ENCODE peak calls at places on chromosomes 5 and 9, in seven cellular contexts. One of them, this sample, is unnamed. For H3K27me3, the result is how much of the 10 kb centered on the place peaks cover.

GRCh38 chr5:136957428-136957827 is 541.7 kb downstream of the SPOCK1 start:
- DNase-seq in MM.1S: no peak
- DNase-seq in mesendoderm: no peak
- DNase-seq in heart left ventricle: no peak
- DNase-seq in upper lobe of right lung: no peak
- DNase-seq in aorta: no peak
- DNase-seq in heart right ventricle: no peak
- DNase-seq in this sample: no peak

GRCh38 chr5:82387041-82387818 is 109.1 kb upstream of the RPS23 start:
- DNase-seq in mesendoderm: peak
- DNase-seq in heart left ventricle: no peak
- DNase-seq in heart right ventricle: no peak
- DNase-seq in upper lobe of right lung: no peak
- DNase-seq in MM.1S: no peak
- DNase-seq in aorta: no peak
- DNase-seq in this sample: no peak

GRCh38 chr5:142979636-142980035 is 209.5 kb downstream of the ARHGAP26 start:
- DNase-seq in MM.1S: no peak
- DNase-seq in upper lobe of right lung: no peak
- DNase-seq in heart right ventricle: no peak
- DNase-seq in aorta: no peak
- DNase-seq in heart left ventricle: no peak
- DNase-seq in mesendoderm: peak
- DNase-seq in this sample: no peak

GRCh38 chr5:73448451-73449136 is at the start of gene FOXD1:
- DNase-seq in MM.1S: peak
- DNase-seq in mesendoderm: peak
- DNase-seq in heart left ventricle: peak
- DNase-seq in heart right ventricle: peak
- DNase-seq in aorta: peak
- DNase-seq in upper lobe of right lung: peak
- DNase-seq in this sample: peak

GRCh38 chr5:137218471-137218870 is 280.7 kb downstream of the SPOCK1 start:
- DNase-seq in mesendoderm: no peak
- DNase-seq in MM.1S: no peak
- DNase-seq in upper lobe of right lung: no peak
- DNase-seq in heart left ventricle: no peak
- DNase-seq in heart right ventricle: no peak
- DNase-seq in aorta: no peak
- DNase-seq in this sample: no peak

GRCh38 chr5:172724203-172724602 is 46.8 kb downstream of the DUSP1 start:
- DNase-seq in mesendoderm: no peak
- DNase-seq in upper lobe of right lung: no peak
- DNase-seq in MM.1S: no peak
- DNase-seq in heart right ventricle: no peak
- DNase-seq in aorta: no peak
- DNase-seq in heart left ventricle: no peak
- DNase-seq in this sample: no peak

GRCh38 chr5:173268750-173269580 is 34.0 kb upstream of the NKX2-5 start:
- DNase-seq in mesendoderm: no peak
- DNase-seq in heart right ventricle: peak
- DNase-seq in upper lobe of right lung: no peak
- DNase-seq in heart left ventricle: peak
- DNase-seq in MM.1S: no peak
- DNase-seq in aorta: no peak
- DNase-seq in this sample: no peak

GRCh38 chr5:111670826-111671492 is 86.0 kb downstream of the NREP start:
- DNase-seq in heart right ventricle: no peak
- DNase-seq in upper lobe of right lung: no peak
- DNase-seq in aorta: no peak
- DNase-seq in MM.1S: no peak
- DNase-seq in mesendoderm: no peak
- DNase-seq in heart left ventricle: no peak
- DNase-seq in this sample: no peak

GRCh38 chr5:10612251-10612650 is 48.4 kb downstream of the ANKRD33B start:
- DNase-seq in MM.1S: no peak
- DNase-seq in heart right ventricle: no peak
- DNase-seq in aorta: no peak
- DNase-seq in upper lobe of right lung: no peak
- DNase-seq in mesendoderm: no peak
- DNase-seq in heart left ventricle: no peak
- DNase-seq in this sample: no peak

GRCh38 chr9:93083592-93084470 is 12.2 kb upstream of the CARD19 start:
- DNase-seq in upper lobe of right lung: peak
- DNase-seq in MM.1S: no peak
- DNase-seq in heart right ventricle: no peak
- DNase-seq in heart left ventricle: peak
- DNase-seq in mesendoderm: no peak
- DNase-seq in aorta: peak
- DNase-seq in this sample: no peak

GRCh38 chr9:122287214-122287613 is 22.5 kb downstream of the MRRF start:
- DNase-seq in mesendoderm: no peak
- DNase-seq in aorta: no peak
- DNase-seq in heart left ventricle: no peak
- DNase-seq in MM.1S: no peak
- DNase-seq in heart right ventricle: no peak
- DNase-seq in upper lobe of right lung: no peak
- DNase-seq in this sample: no peak

GRCh38 chr5:38613992-38614836 is 57.8 kb upstream of the LIFR start:
- DNase-seq in upper lobe of right lung: peak
- DNase-seq in aorta: no peak
- DNase-seq in MM.1S: no peak
- DNase-seq in mesendoderm: no peak
- DNase-seq in heart right ventricle: no peak
- DNase-seq in heart left ventricle: no peak
- DNase-seq in this sample: no peak

GRCh38 chr5:65512170-65512937 is 30.6 kb upstream of the ADAMTS6 start:
- DNase-seq in heart right ventricle: no peak
- DNase-seq in heart left ventricle: no peak
- DNase-seq in aorta: no peak
- DNase-seq in mesendoderm: no peak
- DNase-seq in MM.1S: no peak
- DNase-seq in upper lobe of right lung: no peak
- DNase-seq in this sample: no peak

GRCh38 chr5:126694403-126694802 is 82.5 kb upstream of the LMNB1 start:
- DNase-seq in heart right ventricle: no peak
- DNase-seq in heart left ventricle: no peak
- DNase-seq in MM.1S: no peak
- DNase-seq in mesendoderm: no peak
- DNase-seq in aorta: no peak
- DNase-seq in upper lobe of right lung: no peak
- DNase-seq in this sample: no peak

GRCh38 chr9:80937646-80938045 is 751.7 kb downstream of the TLE1 start:
- DNase-seq in heart right ventricle: no peak
- DNase-seq in heart left ventricle: no peak
- DNase-seq in MM.1S: no peak
- DNase-seq in mesendoderm: no peak
- DNase-seq in aorta: no peak
- DNase-seq in upper lobe of right lung: no peak
- DNase-seq in this sample: no peak

GRCh38 chr9:132192728-132193127 is 30.9 kb downstream of the NTNG2 start:
- DNase-seq in upper lobe of right lung: no peak
- DNase-seq in mesendoderm: no peak
- DNase-seq in aorta: no peak
- DNase-seq in heart right ventricle: no peak
- DNase-seq in heart left ventricle: no peak
- DNase-seq in MM.1S: no peak
- DNase-seq in this sample: no peak

GRCh38 chr9:123473226-123473625 is 117.2 kb downstream of the CRB2 start:
- DNase-seq in MM.1S: no peak
- DNase-seq in heart left ventricle: no peak
- DNase-seq in upper lobe of right lung: no peak
- DNase-seq in aorta: no peak
- DNase-seq in heart right ventricle: no peak
- DNase-seq in mesendoderm: no peak
- DNase-seq in this sample: no peak

GRCh38 chr5:121199238-121199999 is 652.3 kb upstream of the FTMT start:
- DNase-seq in upper lobe of right lung: peak
- DNase-seq in heart right ventricle: no peak
- DNase-seq in heart left ventricle: peak
- DNase-seq in mesendoderm: no peak
- DNase-seq in MM.1S: no peak
- DNase-seq in aorta: no peak
- DNase-seq in this sample: no peak

DNA sequence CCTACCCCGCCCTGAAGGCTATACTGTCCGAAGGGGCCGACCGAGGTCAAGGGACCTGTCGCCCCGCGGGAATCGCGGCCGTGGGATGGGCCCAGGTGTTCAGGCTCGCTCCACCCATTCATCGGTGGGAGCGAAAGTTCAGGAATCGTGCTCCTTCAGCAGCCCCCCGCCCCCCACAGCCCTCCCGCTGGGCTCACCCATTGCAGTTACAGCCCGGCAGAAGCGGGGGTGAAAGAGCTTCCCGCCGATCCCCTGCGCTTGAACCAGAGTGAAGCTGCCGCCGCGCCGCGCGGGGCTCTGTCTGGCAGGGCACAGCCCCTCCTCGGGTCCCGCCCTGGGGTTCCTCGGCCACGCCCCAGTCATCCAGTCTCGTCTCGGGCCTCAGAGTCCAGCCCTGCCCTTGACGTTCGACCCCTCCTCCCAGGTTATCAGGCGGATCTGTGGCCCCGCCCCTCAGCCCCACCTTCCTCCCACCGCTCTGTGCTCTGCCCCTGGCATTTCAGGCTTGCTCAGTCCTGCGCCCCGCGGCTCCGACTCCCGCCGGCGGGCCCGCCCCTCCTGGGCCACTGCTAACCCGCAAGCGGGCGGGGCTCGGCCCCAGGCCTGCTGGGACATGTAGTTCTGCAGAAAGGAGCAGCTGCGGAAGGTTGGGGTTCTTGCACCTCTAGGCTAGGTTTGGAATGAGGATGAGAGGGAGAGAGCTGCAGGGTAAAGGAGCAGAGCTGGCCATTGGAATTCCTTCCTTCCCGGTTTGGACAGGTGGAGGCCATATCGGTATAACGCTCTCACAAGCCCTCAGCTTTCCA is at the start of gene MYORG:
- DNase-seq in mesendoderm: peak
- DNase-seq in upper lobe of right lung: peak
- DNase-seq in heart right ventricle: peak
- DNase-seq in aorta: peak
- DNase-seq in heart left ventricle: peak
- DNase-seq in MM.1S: peak
- DNase-seq in this sample: peak
- H3K27me3 ChIP-seq in mesendoderm: under half
- H3K27me3 ChIP-seq in upper lobe of right lung: under half
- H3K27me3 ChIP-seq in heart right ventricle: under half
- H3K27me3 ChIP-seq in aorta: under half
- H3K27me3 ChIP-seq in heart left ventricle: under half
- H3K27me3 ChIP-seq in MM.1S: under half
- H3K27me3 ChIP-seq in this sample: under half

GRCh38 chr9:114824130-114824529 is 18.3 kb upstream of the TNFSF15 start:
- DNase-seq in MM.1S: no peak
- DNase-seq in heart right ventricle: no peak
- DNase-seq in heart left ventricle: no peak
- DNase-seq in aorta: no peak
- DNase-seq in mesendoderm: no peak
- DNase-seq in upper lobe of right lung: no peak
- DNase-seq in this sample: no peak
- H3K27me3 ChIP-seq in MM.1S: under half
- H3K27me3 ChIP-seq in heart right ventricle: under half
- H3K27me3 ChIP-seq in heart left ventricle: under half
- H3K27me3 ChIP-seq in aorta: under half
- H3K27me3 ChIP-seq in mesendoderm: under half
- H3K27me3 ChIP-seq in upper lobe of right lung: under half
- H3K27me3 ChIP-seq in this sample: under half

DNA sequence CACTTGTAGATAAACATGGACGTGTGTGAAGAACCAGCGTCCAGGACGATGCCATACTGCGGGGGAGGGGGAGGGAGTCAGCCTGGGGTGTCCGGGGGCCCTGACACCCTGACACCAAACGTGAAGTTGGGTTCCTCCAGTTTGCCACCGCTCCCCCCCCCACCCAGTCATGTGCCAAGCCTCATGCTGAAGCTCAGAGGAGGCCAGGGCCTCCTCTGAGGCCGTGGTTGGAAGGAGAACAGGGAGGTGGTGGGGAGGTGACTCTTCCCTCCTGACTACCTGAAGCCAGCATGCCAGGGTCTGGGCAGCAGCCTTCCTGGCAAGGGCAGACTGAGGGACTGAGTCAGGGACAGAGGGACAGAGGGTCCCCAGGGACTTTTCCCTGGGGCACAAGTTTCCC is 1.6 kb downstream of the ENTPD2 start:
- DNase-seq in heart left ventricle: no peak
- DNase-seq in heart right ventricle: no peak
- DNase-seq in aorta: no peak
- DNase-seq in MM.1S: no peak
- DNase-seq in mesendoderm: no peak
- DNase-seq in upper lobe of right lung: no peak
- DNase-seq in this sample: no peak
- H3K27me3 ChIP-seq in heart left ventricle: under half
- H3K27me3 ChIP-seq in heart right ventricle: half or more
- H3K27me3 ChIP-seq in aorta: under half
- H3K27me3 ChIP-seq in MM.1S: half or more
- H3K27me3 ChIP-seq in mesendoderm: under half
- H3K27me3 ChIP-seq in upper lobe of right lung: half or more
- H3K27me3 ChIP-seq in this sample: under half

GRCh38 chr5:132259061-132259851 is 1.8 kb downstream of the PDLIM4 start:
- DNase-seq in MM.1S: no peak
- DNase-seq in mesendoderm: no peak
- DNase-seq in heart left ventricle: peak
- DNase-seq in aorta: peak
- DNase-seq in upper lobe of right lung: peak
- DNase-seq in heart right ventricle: peak
- DNase-seq in this sample: no peak

GRCh38 chr5:132261881-132262845 is 4.7 kb downstream of the PDLIM4 start:
- DNase-seq in heart right ventricle: no peak
- DNase-seq in aorta: no peak
- DNase-seq in upper lobe of right lung: no peak
- DNase-seq in MM.1S: no peak
- DNase-seq in mesendoderm: no peak
- DNase-seq in heart left ventricle: no peak
- DNase-seq in this sample: no peak

GRCh38 chr5:132258102-132259060 is 885 bp downstream of the PDLIM4 start:
- DNase-seq in heart left ventricle: no peak
- DNase-seq in aorta: peak
- DNase-seq in mesendoderm: no peak
- DNase-seq in upper lobe of right lung: peak
- DNase-seq in MM.1S: no peak
- DNase-seq in heart right ventricle: no peak
- DNase-seq in this sample: no peak

GRCh38 chr5:132260714-132261615 is 3.5 kb downstream of the PDLIM4 start:
- DNase-seq in heart right ventricle: peak
- DNase-seq in MM.1S: no peak
- DNase-seq in aorta: peak
- DNase-seq in upper lobe of right lung: no peak
- DNase-seq in heart left ventricle: peak
- DNase-seq in mesendoderm: no peak
- DNase-seq in this sample: no peak

GRCh38 chr5:132260051-132260450 is 2.6 kb downstream of the PDLIM4 start:
- DNase-seq in MM.1S: no peak
- DNase-seq in aorta: no peak
- DNase-seq in mesendoderm: no peak
- DNase-seq in heart right ventricle: no peak
- DNase-seq in heart left ventricle: no peak
- DNase-seq in upper lobe of right lung: no peak
- DNase-seq in this sample: no peak
- H3K27me3 ChIP-seq in MM.1S: under half
- H3K27me3 ChIP-seq in aorta: under half
- H3K27me3 ChIP-seq in mesendoderm: under half
- H3K27me3 ChIP-seq in heart right ventricle: under half
- H3K27me3 ChIP-seq in heart left ventricle: under half
- H3K27me3 ChIP-seq in upper lobe of right lung: under half
- H3K27me3 ChIP-seq in this sample: under half

GRCh38 chr9:121268598-121269029 is 652 bp downstream of the GSN start:
- DNase-seq in aorta: no peak
- DNase-seq in mesendoderm: peak
- DNase-seq in heart left ventricle: no peak
- DNase-seq in upper lobe of right lung: peak
- DNase-seq in MM.1S: no peak
- DNase-seq in heart right ventricle: no peak
- DNase-seq in this sample: no peak
- H3K27me3 ChIP-seq in aorta: under half
- H3K27me3 ChIP-seq in mesendoderm: under half
- H3K27me3 ChIP-seq in heart left ventricle: under half
- H3K27me3 ChIP-seq in upper lobe of right lung: under half
- H3K27me3 ChIP-seq in MM.1S: under half
- H3K27me3 ChIP-seq in heart right ventricle: under half
- H3K27me3 ChIP-seq in this sample: under half

This sample was measured in CD4-positive, alpha-beta memory T cell.